ENCODE peak calls at places on chromosome 1, in six cellular contexts. O is activated T-helper 1 cell treated with anti-CD3 and anti-CD28 coated beads, Interleukin-2, amount 50 U/mL, for 16 hours; A is NCI-H2029 treated with DMSO at 0.1 percent for 48 hours; F is stimulated activated effector memory CD8-positive, alpha-beta T cell treated with anti-CD3 and anti-CD28 coated beads, Interleukin-12 subunit alpha, Interleukin-12 subunit beta, amount 100 ng/mL, for 72 hours; C is HS-27A; L is NCI-H460. Q is an unnamed sample.

GRCh38 chr1:47558601-47559593 is 121.1 kb downstream of the FOXD2 start:
- DNase-seq in O (no peak), A (peak), F (no peak), C (no peak), L (no peak), Q (no peak)

GRCh38 chr1:168085401-168085872 is 51.3 kb downstream of the GPR161 start:
- DNase-seq in O (no peak), A (no peak), F (no peak), C (no peak), L (no peak), Q (no peak)

GRCh38 chr1:147273409-147274307 is 31.2 kb downstream of the CHD1L start:
- DNase-seq in O (no peak), A (peak), F (no peak), C (peak), L (peak), Q (no peak)

GRCh38 chr1:31593770-31594632 is 17.7 kb downstream of the TINAGL1 start:
- DNase-seq in O (no peak), A (peak), F (peak), C (no peak), L (peak), Q (peak)

GRCh38 chr1:97144527-97144926 is 422.9 kb downstream of the PTBP2 start:
- DNase-seq in O (no peak), A (no peak), F (no peak), C (peak), L (no peak), Q (no peak)

GRCh38 chr1:30680429-30680828 is 43.0 kb downstream of the MATN1 start:
- DNase-seq in O (no peak), A (no peak), F (no peak), C (no peak), L (no peak), Q (no peak)

GRCh38 chr1:51336711-51337110 is 6.3 kb upstream of the TTC39A start:
- DNase-seq in O (no peak), A (no peak), F (no peak), C (no peak), L (no peak), Q (no peak)

GRCh38 chr1:92356956-92357355 is 58.1 kb downstream of the RPAP2 start:
- DNase-seq in O (no peak), A (no peak), F (no peak), C (no peak), L (no peak), Q (no peak)

GRCh38 chr1:111491070-111491469 is 12.4 kb downstream of the ADORA3 start:
- DNase-seq in O (no peak), A (no peak), F (no peak), C (no peak), L (no peak), Q (no peak)

GRCh38 chr1:211036701-211037494 is 97.0 kb downstream of the KCNH1 start:
- DNase-seq in O (no peak), A (no peak), F (no peak), C (peak), L (peak), Q (no peak)

GRCh38 chr1:115098979-115099692 is 9.8 kb upstream of the TSPAN2 start:
- DNase-seq in O (peak), A (no peak), F (no peak), C (no peak), L (no peak), Q (peak)

GRCh38 chr1:234925440-234926251 is 203.0 kb downstream of the TOMM20 start:
- DNase-seq in O (no peak), A (peak), F (no peak), C (peak), L (peak), Q (no peak)

GRCh38 chr1:906532-907420 is 16.9 kb upstream of the SAMD11 start:
- DNase-seq in O (no peak), A (no peak), F (no peak), C (no peak), L (no peak), Q (no peak)

GRCh38 chr1:43914576-43915525 is 18.8 kb upstream of the ARTN start:
- DNase-seq in O (no peak), A (no peak), F (no peak), C (no peak), L (no peak), Q (no peak)

GRCh38 chr1:8702121-8702520 is 115.3 kb downstream of the RERE start:
- DNase-seq in O (no peak), A (peak), F (no peak), C (peak), L (no peak), Q (no peak)

GRCh38 chr1:177849130-177849529 is 120.7 kb downstream of the SEC16B start:
- DNase-seq in O (no peak), A (no peak), F (no peak), C (no peak), L (no peak), Q (no peak)

GRCh38 chr1:95381980-95382379 is 148.0 kb downstream of the RWDD3 start:
- DNase-seq in O (no peak), A (no peak), F (no peak), C (no peak), L (no peak), Q (no peak)

GRCh38 chr1:223662943-223663342 is 2.6 kb downstream of the CAPN8 start:
- DNase-seq in O (no peak), A (peak), F (no peak), C (no peak), L (no peak), Q (no peak)

GRCh38 chr1:67711850-67712202 is 26.8 kb downstream of the GADD45A start:
- DNase-seq in O (no peak), A (peak), F (no peak), C (no peak), L (no peak), Q (no peak)

GRCh38 chr1:30083800-30084464 is 639.5 kb downstream of the MATN1 start:
- DNase-seq in O (no peak), A (no peak), F (no peak), C (no peak), L (no peak), Q (no peak)

GRCh38 chr1:210438928-210439841 is 110.5 kb downstream of the HHAT start:
- DNase-seq in O (no peak), A (no peak), F (no peak), C (peak), L (peak), Q (no peak)

GRCh38 chr1:9289090-9289534 is 3.6 kb upstream of the SPSB1 start:
- DNase-seq in O (peak), A (no peak), F (peak), C (no peak), L (peak), Q (peak)

GRCh38 chr1:5667513-5668325 is 324.5 kb downstream of the NPHP4 start:
- DNase-seq in O (no peak), A (peak), F (no peak), C (no peak), L (no peak), Q (no peak)

GRCh38 chr1:115299266-115299665 is 38.8 kb downstream of the NGF start:
- DNase-seq in O (no peak), A (no peak), F (no peak), C (no peak), L (no peak), Q (no peak)

GRCh38 chr1:15835741-15836510 is 11.6 kb upstream of the SPEN start:
- DNase-seq in O (peak), A (peak), F (peak), C (peak), L (peak), Q (peak)

GRCh38 chr1:97632075-97632474 is 288.8 kb downstream of the DPYD start:
- DNase-seq in O (no peak), A (no peak), F (no peak), C (no peak), L (no peak), Q (no peak)

GRCh38 chr1:169133801-169134558 is 27.5 kb downstream of the ATP1B1 start:
- DNase-seq in O (no peak), A (no peak), F (no peak), C (no peak), L (no peak), Q (no peak)

GRCh38 chr1:217040696-217041095 is 317.5 kb upstream of the ESRRG start:
- DNase-seq in O (no peak), A (no peak), F (no peak), C (no peak), L (no peak), Q (no peak)

GRCh38 chr1:172778461-172779455 is 119.9 kb downstream of the FASLG start:
- DNase-seq in O (no peak), A (no peak), F (no peak), C (no peak), L (peak), Q (no peak)

GRCh38 chr1:36115200-36115669 is 9.8 kb downstream of the COL8A2 start:
- DNase-seq in O (no peak), A (no peak), F (no peak), C (no peak), L (no peak), Q (no peak)

GRCh38 chr1:170734412-170735175 is 70.7 kb downstream of the PRRX1 start:
- DNase-seq in O (no peak), A (no peak), F (no peak), C (no peak), L (no peak), Q (no peak)

GRCh38 chr1:234973426-234974250 is 155.0 kb downstream of the TOMM20 start:
- DNase-seq in O (no peak), A (peak), F (no peak), C (no peak), L (no peak), Q (no peak)

GRCh38 chr1:30106125-30106524 is 617.3 kb downstream of the MATN1 start:
- DNase-seq in O (no peak), A (no peak), F (no peak), C (no peak), L (no peak), Q (no peak)

GRCh38 chr1:38061883-38062328 is 15.3 kb upstream of the POU3F1 start:
- DNase-seq in O (no peak), A (no peak), F (no peak), C (no peak), L (no peak), Q (no peak)

GRCh38 chr1:43460988-43461693 is 7.4 kb upstream of the HYI start:
- DNase-seq in O (no peak), A (peak), F (no peak), C (no peak), L (no peak), Q (no peak)

GRCh38 chr1:67463298-67463960 is 33.2 kb upstream of the SERBP1 start:
- DNase-seq in O (no peak), A (no peak), F (no peak), C (no peak), L (no peak), Q (no peak)

GRCh38 chr1:115874929-115875328 is 34.0 kb upstream of the NHLH2 start:
- DNase-seq in O (no peak), A (no peak), F (no peak), C (peak), L (no peak), Q (no peak)

GRCh38 chr1:212217633-212218032 is 67.6 kb upstream of the PPP2R5A start:
- DNase-seq in O (no peak), A (no peak), F (no peak), C (no peak), L (no peak), Q (no peak)

GRCh38 chr1:34101151-34101550 is 63.9 kb downstream of the CSMD2 start:
- DNase-seq in O (no peak), A (no peak), F (no peak), C (no peak), L (no peak), Q (no peak)

GRCh38 chr1:163290025-163290610 is 31.6 kb upstream of the NUF2 start:
- DNase-seq in O (no peak), A (peak), F (no peak), C (no peak), L (peak), Q (no peak)